ENCODE peak calls at places on chromosomes 13 and 19, in eight cellular contexts. One of them, this sample, is unnamed.
A peak's percentile ranks its signal among the peaks of the same experiment; 100 is the strongest.

GRCh38 chr13:26991508-26992181 is 180.0 kb downstream of the USP12 start:
- DNase-seq in activated CD8-positive, alpha-beta T cell treated with anti-CD3 and anti-CD28 coated beads, Interleukin-2, amount 10 ng/mL, durations not matched to agents 7 days and 5 days: no peak
- DNase-seq in dermis blood vessel endothelial cell: no peak
- DNase-seq in sigmoid colon: peak; percentile 72
- DNase-seq in activated naive CD4-positive, alpha-beta T cell treated with anti-CD3 and anti-CD28 coated beads for 36 hours: no peak
- DNase-seq in activated T-helper 1 cell treated with Interleukin-2 at 50 U/mL for 16 hours: no peak
- DNase-seq in caudate nucleus: no peak
- DNase-seq in lung: no peak
- DNase-seq in this sample: no peak

GRCh38 chr13:44388427-44388826 is 14.8 kb downstream of the SERP2 start:
- DNase-seq in activated CD8-positive, alpha-beta T cell treated with anti-CD3 and anti-CD28 coated beads, Interleukin-2, amount 10 ng/mL, durations not matched to agents 7 days and 5 days: no peak
- DNase-seq in lung: no peak
- DNase-seq in activated naive CD4-positive, alpha-beta T cell treated with anti-CD3 and anti-CD28 coated beads for 36 hours: no peak
- DNase-seq in caudate nucleus: no peak
- DNase-seq in activated T-helper 1 cell treated with Interleukin-2 at 50 U/mL for 16 hours: no peak
- DNase-seq in sigmoid colon: no peak
- DNase-seq in dermis blood vessel endothelial cell: no peak
- DNase-seq in this sample: no peak

GRCh38 chr13:37001921-37002250 is 1.3 kb downstream of the EXOSC8 start:
- DNase-seq in dermis blood vessel endothelial cell: no peak
- DNase-seq in sigmoid colon: no peak
- DNase-seq in lung: no peak
- DNase-seq in activated CD8-positive, alpha-beta T cell treated with anti-CD3 and anti-CD28 coated beads, Interleukin-2, amount 10 ng/mL, durations not matched to agents 7 days and 5 days: no peak
- DNase-seq in activated T-helper 1 cell treated with Interleukin-2 at 50 U/mL for 16 hours: no peak
- DNase-seq in caudate nucleus: no peak
- DNase-seq in activated naive CD4-positive, alpha-beta T cell treated with anti-CD3 and anti-CD28 coated beads for 36 hours: no peak
- DNase-seq in this sample: no peak

GRCh38 chr13:41007359-41008118 is 11.6 kb downstream of the ELF1 start:
- DNase-seq in lung: no peak
- DNase-seq in activated naive CD4-positive, alpha-beta T cell treated with anti-CD3 and anti-CD28 coated beads for 36 hours: no peak
- DNase-seq in activated CD8-positive, alpha-beta T cell treated with anti-CD3 and anti-CD28 coated beads, Interleukin-2, amount 10 ng/mL, durations not matched to agents 7 days and 5 days: no peak
- DNase-seq in caudate nucleus: no peak
- DNase-seq in activated T-helper 1 cell treated with Interleukin-2 at 50 U/mL for 16 hours: no peak
- DNase-seq in dermis blood vessel endothelial cell: no peak
- DNase-seq in sigmoid colon: no peak
- DNase-seq in this sample: no peak

GRCh38 chr19:3698386-3698950 is 1.8 kb downstream of the PIP5K1C start:
- DNase-seq in caudate nucleus: no peak
- DNase-seq in sigmoid colon: no peak
- DNase-seq in dermis blood vessel endothelial cell: peak; percentile 38
- DNase-seq in activated CD8-positive, alpha-beta T cell treated with anti-CD3 and anti-CD28 coated beads, Interleukin-2, amount 10 ng/mL, durations not matched to agents 7 days and 5 days: no peak
- DNase-seq in activated naive CD4-positive, alpha-beta T cell treated with anti-CD3 and anti-CD28 coated beads for 36 hours: no peak
- DNase-seq in activated T-helper 1 cell treated with Interleukin-2 at 50 U/mL for 16 hours: no peak
- DNase-seq in lung: no peak
- DNase-seq in this sample: no peak

GRCh38 chr13:43546260-43546659 is 240.5 kb downstream of the ENOX1 start:
- DNase-seq in activated naive CD4-positive, alpha-beta T cell treated with anti-CD3 and anti-CD28 coated beads for 36 hours: no peak
- DNase-seq in activated T-helper 1 cell treated with Interleukin-2 at 50 U/mL for 16 hours: no peak
- DNase-seq in activated CD8-positive, alpha-beta T cell treated with anti-CD3 and anti-CD28 coated beads, Interleukin-2, amount 10 ng/mL, durations not matched to agents 7 days and 5 days: no peak
- DNase-seq in lung: no peak
- DNase-seq in sigmoid colon: no peak
- DNase-seq in dermis blood vessel endothelial cell: no peak
- DNase-seq in caudate nucleus: no peak
- DNase-seq in this sample: no peak

GRCh38 chr19:38168632-38169031 is 55.4 kb downstream of the DPF1 start:
- DNase-seq in lung: no peak
- DNase-seq in dermis blood vessel endothelial cell: no peak
- DNase-seq in caudate nucleus: no peak
- DNase-seq in activated T-helper 1 cell treated with Interleukin-2 at 50 U/mL for 16 hours: no peak
- DNase-seq in activated CD8-positive, alpha-beta T cell treated with anti-CD3 and anti-CD28 coated beads, Interleukin-2, amount 10 ng/mL, durations not matched to agents 7 days and 5 days: no peak
- DNase-seq in sigmoid colon: no peak
- DNase-seq in activated naive CD4-positive, alpha-beta T cell treated with anti-CD3 and anti-CD28 coated beads for 36 hours: no peak
- DNase-seq in this sample: no peak

GRCh38 chr19:6744381-6745288 is 5.2 kb downstream of the TRIP10 start:
- DNase-seq in lung: peak; percentile 93
- DNase-seq in activated naive CD4-positive, alpha-beta T cell treated with anti-CD3 and anti-CD28 coated beads for 36 hours: no peak
- DNase-seq in activated CD8-positive, alpha-beta T cell treated with anti-CD3 and anti-CD28 coated beads, Interleukin-2, amount 10 ng/mL, durations not matched to agents 7 days and 5 days: no peak
- DNase-seq in caudate nucleus: peak; percentile 50
- DNase-seq in activated T-helper 1 cell treated with Interleukin-2 at 50 U/mL for 16 hours: no peak
- DNase-seq in dermis blood vessel endothelial cell: peak; percentile 78
- DNase-seq in sigmoid colon: peak; percentile 97
- DNase-seq in this sample: peak; percentile 91

GRCh38 chr13:78382946-78383542 is 220.3 kb downstream of the POU4F1 start:
- DNase-seq in dermis blood vessel endothelial cell: no peak
- DNase-seq in activated CD8-positive, alpha-beta T cell treated with anti-CD3 and anti-CD28 coated beads, Interleukin-2, amount 10 ng/mL, durations not matched to agents 7 days and 5 days: no peak
- DNase-seq in activated T-helper 1 cell treated with Interleukin-2 at 50 U/mL for 16 hours: no peak
- DNase-seq in activated naive CD4-positive, alpha-beta T cell treated with anti-CD3 and anti-CD28 coated beads for 36 hours: no peak
- DNase-seq in sigmoid colon: no peak
- DNase-seq in lung: no peak
- DNase-seq in caudate nucleus: no peak
- DNase-seq in this sample: no peak

GRCh38 chr19:1260749-1261511 is 8.2 kb upstream of the CIRBP start:
- DNase-seq in activated CD8-positive, alpha-beta T cell treated with anti-CD3 and anti-CD28 coated beads, Interleukin-2, amount 10 ng/mL, durations not matched to agents 7 days and 5 days: peak; percentile 98
- DNase-seq in activated T-helper 1 cell treated with Interleukin-2 at 50 U/mL for 16 hours: peak; percentile 98
- DNase-seq in caudate nucleus: peak; percentile 93
- DNase-seq in lung: peak; percentile 95
- DNase-seq in activated naive CD4-positive, alpha-beta T cell treated with anti-CD3 and anti-CD28 coated beads for 36 hours: peak; percentile 97
- DNase-seq in dermis blood vessel endothelial cell: peak; percentile 98
- DNase-seq in sigmoid colon: peak; percentile 99
- DNase-seq in this sample: peak; percentile 96

GRCh38 chr13:112629161-112629560 is 41.2 kb upstream of the TUBGCP3 start:
- DNase-seq in lung: no peak
- DNase-seq in caudate nucleus: no peak
- DNase-seq in dermis blood vessel endothelial cell: no peak
- DNase-seq in activated naive CD4-positive, alpha-beta T cell treated with anti-CD3 and anti-CD28 coated beads for 36 hours: no peak
- DNase-seq in sigmoid colon: no peak
- DNase-seq in activated CD8-positive, alpha-beta T cell treated with anti-CD3 and anti-CD28 coated beads, Interleukin-2, amount 10 ng/mL, durations not matched to agents 7 days and 5 days: no peak
- DNase-seq in activated T-helper 1 cell treated with Interleukin-2 at 50 U/mL for 16 hours: no peak
- DNase-seq in this sample: no peak

GRCh38 chr19:49812997-49813861 is at the start of gene FUZ:
- DNase-seq in activated CD8-positive, alpha-beta T cell treated with anti-CD3 and anti-CD28 coated beads, Interleukin-2, amount 10 ng/mL, durations not matched to agents 7 days and 5 days: peak; percentile 97
- DNase-seq in lung: peak; percentile 97
- DNase-seq in activated naive CD4-positive, alpha-beta T cell treated with anti-CD3 and anti-CD28 coated beads for 36 hours: peak; percentile 96
- DNase-seq in caudate nucleus: peak; percentile 87
- DNase-seq in activated T-helper 1 cell treated with Interleukin-2 at 50 U/mL for 16 hours: peak; percentile 82
- DNase-seq in dermis blood vessel endothelial cell: peak; percentile 99
- DNase-seq in sigmoid colon: peak; percentile 99
- DNase-seq in this sample: peak; percentile 99

GRCh38 chr13:35496761-35497386 is 20.4 kb upstream of the MAB21L1 start:
- DNase-seq in dermis blood vessel endothelial cell: no peak
- DNase-seq in activated naive CD4-positive, alpha-beta T cell treated with anti-CD3 and anti-CD28 coated beads for 36 hours: no peak
- DNase-seq in lung: no peak
- DNase-seq in sigmoid colon: no peak
- DNase-seq in activated CD8-positive, alpha-beta T cell treated with anti-CD3 and anti-CD28 coated beads, Interleukin-2, amount 10 ng/mL, durations not matched to agents 7 days and 5 days: no peak
- DNase-seq in caudate nucleus: no peak
- DNase-seq in activated T-helper 1 cell treated with Interleukin-2 at 50 U/mL for 16 hours: no peak
- DNase-seq in this sample: no peak

GRCh38 chr19:50461066-50461875 is 15.0 kb upstream of the EMC10 start:
- DNase-seq in activated naive CD4-positive, alpha-beta T cell treated with anti-CD3 and anti-CD28 coated beads for 36 hours: peak; percentile 78
- DNase-seq in activated T-helper 1 cell treated with Interleukin-2 at 50 U/mL for 16 hours: no peak
- DNase-seq in activated CD8-positive, alpha-beta T cell treated with anti-CD3 and anti-CD28 coated beads, Interleukin-2, amount 10 ng/mL, durations not matched to agents 7 days and 5 days: peak; percentile 76
- DNase-seq in dermis blood vessel endothelial cell: peak; percentile 80
- DNase-seq in sigmoid colon: no peak
- DNase-seq in lung: peak; percentile 64
- DNase-seq in caudate nucleus: peak; percentile 12
- DNase-seq in this sample: no peak

GRCh38 chr19:20247016-20247683 is 80.1 kb downstream of the ZNF486 start:
- DNase-seq in activated T-helper 1 cell treated with Interleukin-2 at 50 U/mL for 16 hours: peak; percentile 7
- DNase-seq in sigmoid colon: no peak
- DNase-seq in lung: peak; percentile 53
- DNase-seq in caudate nucleus: peak; percentile 5
- DNase-seq in dermis blood vessel endothelial cell: peak; percentile 27
- DNase-seq in activated CD8-positive, alpha-beta T cell treated with anti-CD3 and anti-CD28 coated beads, Interleukin-2, amount 10 ng/mL, durations not matched to agents 7 days and 5 days: peak; percentile 40
- DNase-seq in activated naive CD4-positive, alpha-beta T cell treated with anti-CD3 and anti-CD28 coated beads for 36 hours: peak; percentile 61
- DNase-seq in this sample: no peak

GRCh38 chr13:20221772-20222171 is 10.3 kb downstream of the GJB6 start:
- DNase-seq in activated T-helper 1 cell treated with Interleukin-2 at 50 U/mL for 16 hours: no peak
- DNase-seq in activated naive CD4-positive, alpha-beta T cell treated with anti-CD3 and anti-CD28 coated beads for 36 hours: no peak
- DNase-seq in caudate nucleus: no peak
- DNase-seq in activated CD8-positive, alpha-beta T cell treated with anti-CD3 and anti-CD28 coated beads, Interleukin-2, amount 10 ng/mL, durations not matched to agents 7 days and 5 days: no peak
- DNase-seq in lung: no peak
- DNase-seq in sigmoid colon: no peak
- DNase-seq in dermis blood vessel endothelial cell: no peak
- DNase-seq in this sample: no peak

GRCh38 chr19:34788074-34788473 is 15.1 kb upstream of the ZNF599 start:
- DNase-seq in lung: no peak
- DNase-seq in activated naive CD4-positive, alpha-beta T cell treated with anti-CD3 and anti-CD28 coated beads for 36 hours: no peak
- DNase-seq in dermis blood vessel endothelial cell: no peak
- DNase-seq in activated CD8-positive, alpha-beta T cell treated with anti-CD3 and anti-CD28 coated beads, Interleukin-2, amount 10 ng/mL, durations not matched to agents 7 days and 5 days: no peak
- DNase-seq in sigmoid colon: no peak
- DNase-seq in caudate nucleus: no peak
- DNase-seq in activated T-helper 1 cell treated with Interleukin-2 at 50 U/mL for 16 hours: no peak
- DNase-seq in this sample: no peak

GRCh38 chr19:16037424-16038195 is 38.7 kb upstream of the TPM4 start:
- DNase-seq in lung: no peak
- DNase-seq in sigmoid colon: no peak
- DNase-seq in activated T-helper 1 cell treated with Interleukin-2 at 50 U/mL for 16 hours: no peak
- DNase-seq in caudate nucleus: no peak
- DNase-seq in dermis blood vessel endothelial cell: no peak
- DNase-seq in activated CD8-positive, alpha-beta T cell treated with anti-CD3 and anti-CD28 coated beads, Interleukin-2, amount 10 ng/mL, durations not matched to agents 7 days and 5 days: no peak
- DNase-seq in activated naive CD4-positive, alpha-beta T cell treated with anti-CD3 and anti-CD28 coated beads for 36 hours: no peak
- DNase-seq in this sample: no peak

GRCh38 chr13:52414051-52414450 is 8.1 kb upstream of the THSD1 start:
- DNase-seq in activated CD8-positive, alpha-beta T cell treated with anti-CD3 and anti-CD28 coated beads, Interleukin-2, amount 10 ng/mL, durations not matched to agents 7 days and 5 days: no peak
- DNase-seq in caudate nucleus: no peak
- DNase-seq in sigmoid colon: no peak
- DNase-seq in lung: no peak
- DNase-seq in activated naive CD4-positive, alpha-beta T cell treated with anti-CD3 and anti-CD28 coated beads for 36 hours: no peak
- DNase-seq in activated T-helper 1 cell treated with Interleukin-2 at 50 U/mL for 16 hours: no peak
- DNase-seq in dermis blood vessel endothelial cell: no peak
- DNase-seq in this sample: no peak

GRCh38 chr19:1101337-1101698 is 2.5 kb upstream of the GPX4 start:
- DNase-seq in activated T-helper 1 cell treated with Interleukin-2 at 50 U/mL for 16 hours: no peak
- DNase-seq in activated naive CD4-positive, alpha-beta T cell treated with anti-CD3 and anti-CD28 coated beads for 36 hours: peak; percentile 44
- DNase-seq in caudate nucleus: no peak
- DNase-seq in sigmoid colon: peak; percentile 87
- DNase-seq in lung: peak; percentile 72
- DNase-seq in activated CD8-positive, alpha-beta T cell treated with anti-CD3 and anti-CD28 coated beads, Interleukin-2, amount 10 ng/mL, durations not matched to agents 7 days and 5 days: no peak
- DNase-seq in dermis blood vessel endothelial cell: no peak
- DNase-seq in this sample: peak; percentile 83

GRCh38 chr19:33212773-33213172 is 12.9 kb downstream of the SLC7A10 start:
- DNase-seq in dermis blood vessel endothelial cell: no peak
- DNase-seq in lung: no peak
- DNase-seq in sigmoid colon: no peak
- DNase-seq in activated naive CD4-positive, alpha-beta T cell treated with anti-CD3 and anti-CD28 coated beads for 36 hours: no peak
- DNase-seq in activated CD8-positive, alpha-beta T cell treated with anti-CD3 and anti-CD28 coated beads, Interleukin-2, amount 10 ng/mL, durations not matched to agents 7 days and 5 days: no peak
- DNase-seq in activated T-helper 1 cell treated with Interleukin-2 at 50 U/mL for 16 hours: no peak
- DNase-seq in caudate nucleus: no peak
- DNase-seq in this sample: no peak

This sample was measured in right atrium auricular region.